ENCODE peak calls at places on chromosomes 2 and 18, in six cellular contexts. One of them, this sample, is unnamed.

GRCh38 chr2:23012499-23012898 is 372.5 kb upstream of the KLHL29 start:
- DNase-seq in dorsolateral prefrontal cortex: no peak
- DNase-seq in hepatocyte: no peak
- DNase-seq in HAP-1: no peak
- DNase-seq in adrenal gland: no peak
- DNase-seq in Panc1: no peak
- DNase-seq in this sample: no peak

GRCh38 chr2:119008108-119008507 is 66.1 kb downstream of the MARCO start:
- DNase-seq in HAP-1: no peak
- DNase-seq in Panc1: no peak
- DNase-seq in adrenal gland: no peak
- DNase-seq in hepatocyte: no peak
- DNase-seq in dorsolateral prefrontal cortex: no peak
- DNase-seq in this sample: no peak

GRCh38 chr2:714005-714741 is 37.0 kb upstream of the TMEM18 start:
- DNase-seq in Panc1: peak; percentile 52
- DNase-seq in HAP-1: peak; percentile 79
- DNase-seq in dorsolateral prefrontal cortex: peak; percentile 25
- DNase-seq in hepatocyte: peak; percentile 81
- DNase-seq in adrenal gland: peak; percentile 88
- DNase-seq in this sample: peak; percentile 45

GRCh38 chr2:205931388-205931787 is 154.6 kb downstream of the INO80D start:
- DNase-seq in Panc1: no peak
- DNase-seq in dorsolateral prefrontal cortex: no peak
- DNase-seq in hepatocyte: no peak
- DNase-seq in HAP-1: no peak
- DNase-seq in adrenal gland: no peak
- DNase-seq in this sample: no peak

GRCh38 chr2:129910446-129911362 is 68.8 kb upstream of the RAB6C start:
- DNase-seq in hepatocyte: no peak
- DNase-seq in HAP-1: no peak
- DNase-seq in dorsolateral prefrontal cortex: no peak
- DNase-seq in Panc1: no peak
- DNase-seq in adrenal gland: peak; percentile 33
- DNase-seq in this sample: no peak

GRCh38 chr2:38384344-38384743 is 7.3 kb upstream of the ATL2 start:
- DNase-seq in adrenal gland: no peak
- DNase-seq in HAP-1: no peak
- DNase-seq in Panc1: no peak
- DNase-seq in dorsolateral prefrontal cortex: no peak
- DNase-seq in hepatocyte: no peak
- DNase-seq in this sample: no peak

GRCh38 chr2:69278366-69278765 is 108.7 kb downstream of the GFPT1 start:
- DNase-seq in dorsolateral prefrontal cortex: no peak
- DNase-seq in HAP-1: no peak
- DNase-seq in adrenal gland: no peak
- DNase-seq in hepatocyte: no peak
- DNase-seq in Panc1: no peak
- DNase-seq in this sample: peak; percentile 30

GRCh38 chr2:129080715-129081472 is 762.2 kb upstream of the HS6ST1 start:
- DNase-seq in dorsolateral prefrontal cortex: no peak
- DNase-seq in adrenal gland: no peak
- DNase-seq in hepatocyte: no peak
- DNase-seq in HAP-1: no peak
- DNase-seq in Panc1: no peak
- DNase-seq in this sample: no peak

GRCh38 chr2:122150546-122150945 is 395.1 kb downstream of the TSN start:
- DNase-seq in Panc1: no peak
- DNase-seq in HAP-1: no peak
- DNase-seq in adrenal gland: no peak
- DNase-seq in hepatocyte: no peak
- DNase-seq in dorsolateral prefrontal cortex: no peak
- DNase-seq in this sample: no peak

GRCh38 chr18:394997-395383 is 105.5 kb downstream of the COLEC12 start:
- DNase-seq in HAP-1: no peak
- DNase-seq in adrenal gland: no peak
- DNase-seq in Panc1: no peak
- DNase-seq in dorsolateral prefrontal cortex: no peak
- DNase-seq in hepatocyte: peak; percentile 50
- DNase-seq in this sample: peak; percentile 46

GRCh38 chr18:395481-396250 is 104.8 kb downstream of the COLEC12 start:
- DNase-seq in dorsolateral prefrontal cortex: no peak
- DNase-seq in adrenal gland: no peak
- DNase-seq in Panc1: no peak
- DNase-seq in hepatocyte: peak; percentile 57
- DNase-seq in HAP-1: no peak
- DNase-seq in this sample: peak; percentile 77

GRCh38 chr18:392926-393325 is 107.6 kb downstream of the COLEC12 start:
- DNase-seq in Panc1: no peak
- DNase-seq in HAP-1: no peak
- DNase-seq in dorsolateral prefrontal cortex: no peak
- DNase-seq in adrenal gland: no peak
- DNase-seq in hepatocyte: no peak
- DNase-seq in this sample: no peak

GRCh38 chr18:394276-394996 is 106.1 kb downstream of the COLEC12 start:
- DNase-seq in Panc1: no peak
- DNase-seq in HAP-1: no peak
- DNase-seq in adrenal gland: no peak
- DNase-seq in hepatocyte: no peak
- DNase-seq in dorsolateral prefrontal cortex: no peak
- DNase-seq in this sample: no peak

DNA sequence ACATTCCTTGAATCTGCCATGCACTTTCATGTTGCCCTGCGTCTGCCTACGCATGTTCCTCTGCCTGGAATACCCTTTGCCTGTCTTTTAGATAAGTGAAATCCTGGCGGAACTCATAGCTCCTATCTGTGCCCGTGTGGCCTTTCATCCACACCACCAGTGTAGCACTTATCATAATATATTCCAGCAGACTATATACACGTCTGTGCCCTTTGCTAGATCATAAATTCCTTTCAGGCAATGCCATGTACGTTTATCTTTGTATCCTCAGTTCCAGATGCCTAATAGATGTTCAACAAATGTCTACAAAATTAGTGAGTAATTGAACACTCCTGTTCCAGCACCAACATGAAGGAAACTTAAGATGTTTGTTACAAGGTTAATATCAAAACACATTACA is 106.9 kb downstream of the COLEC12 start:
- DNase-seq in adrenal gland: no peak
- DNase-seq in hepatocyte: no peak
- DNase-seq in Panc1: no peak
- DNase-seq in dorsolateral prefrontal cortex: no peak
- DNase-seq in HAP-1: no peak
- DNase-seq in this sample: no peak
- H3K27me3 ChIP-seq in adrenal gland: no peaks in the 10 kb centered on the region
- H3K27me3 ChIP-seq in hepatocyte: no peaks in the 10 kb centered on the region
- H3K27me3 ChIP-seq in Panc1: peaks cover 4% of the 10 kb centered on the region
- H3K27me3 ChIP-seq in dorsolateral prefrontal cortex: no peaks in the 10 kb centered on the region
- H3K27me3 ChIP-seq in HAP-1: peaks cover 14% of the 10 kb centered on the region
- H3K27me3 ChIP-seq in this sample: no peaks in the 10 kb centered on the region

DNA sequence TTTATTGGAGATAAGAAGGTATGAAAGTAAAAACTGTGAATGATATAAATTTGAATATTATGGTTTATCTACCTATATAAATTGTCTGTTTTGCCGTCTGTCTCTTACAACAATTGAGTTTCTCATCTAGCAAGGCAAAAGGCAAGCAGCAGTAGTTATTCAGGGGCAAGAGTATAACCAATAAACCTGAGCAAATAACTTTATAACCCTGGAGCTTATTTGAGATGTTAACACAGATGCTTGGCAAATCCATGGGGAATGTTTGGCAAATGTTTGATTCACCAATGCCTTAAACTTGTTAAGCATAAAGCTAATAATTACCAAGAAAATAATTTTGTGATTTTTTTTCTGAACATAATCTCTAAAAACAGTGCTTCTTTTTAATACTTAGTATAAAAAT is 9.9 kb upstream of the EPHA4 start:
- DNase-seq in hepatocyte: no peak
- DNase-seq in Panc1: no peak
- DNase-seq in adrenal gland: no peak
- DNase-seq in HAP-1: no peak
- DNase-seq in dorsolateral prefrontal cortex: no peak
- DNase-seq in this sample: no peak
- H3K27me3 ChIP-seq in hepatocyte: peaks cover 17% of the 10 kb centered on the region
- H3K27me3 ChIP-seq in Panc1: peaks cover 5% of the 10 kb centered on the region
- H3K27me3 ChIP-seq in adrenal gland: peaks cover 28% of the 10 kb centered on the region
- H3K27me3 ChIP-seq in HAP-1: no peaks in the 10 kb centered on the region
- H3K27me3 ChIP-seq in dorsolateral prefrontal cortex: no peaks in the 10 kb centered on the region
- H3K27me3 ChIP-seq in this sample: no peaks in the 10 kb centered on the region

GRCh38 chr2:35462226-35462983 is 893.2 kb upstream of the CRIM1 start:
- DNase-seq in adrenal gland: no peak
- DNase-seq in dorsolateral prefrontal cortex: no peak
- DNase-seq in hepatocyte: no peak
- DNase-seq in HAP-1: no peak
- DNase-seq in Panc1: no peak
- DNase-seq in this sample: peak; percentile 27
- H3K27me3 ChIP-seq in adrenal gland: no peaks in the 10 kb centered on the region
- H3K27me3 ChIP-seq in dorsolateral prefrontal cortex: no peaks in the 10 kb centered on the region
- H3K27me3 ChIP-seq in hepatocyte: no peaks in the 10 kb centered on the region
- H3K27me3 ChIP-seq in HAP-1: no peaks in the 10 kb centered on the region
- H3K27me3 ChIP-seq in Panc1: no peaks in the 10 kb centered on the region
- H3K27me3 ChIP-seq in this sample: no peaks in the 10 kb centered on the region

GRCh38 chr2:45911503-45911902 is 260.0 kb downstream of the PRKCE start:
- DNase-seq in hepatocyte: peak; percentile 40
- DNase-seq in adrenal gland: no peak
- DNase-seq in Panc1: no peak
- DNase-seq in dorsolateral prefrontal cortex: no peak
- DNase-seq in HAP-1: no peak
- DNase-seq in this sample: no peak
- H3K27me3 ChIP-seq in hepatocyte: no peaks in the 10 kb centered on the region
- H3K27me3 ChIP-seq in adrenal gland: no peaks in the 10 kb centered on the region
- H3K27me3 ChIP-seq in Panc1: no peaks in the 10 kb centered on the region
- H3K27me3 ChIP-seq in dorsolateral prefrontal cortex: no peaks in the 10 kb centered on the region
- H3K27me3 ChIP-seq in HAP-1: no peaks in the 10 kb centered on the region
- H3K27me3 ChIP-seq in this sample: no peaks in the 10 kb centered on the region

GRCh38 chr18:13217466-13217961 is 1.0 kb upstream of the LDLRAD4 start:
- DNase-seq in Panc1: no peak
- DNase-seq in dorsolateral prefrontal cortex: peak; percentile 68
- DNase-seq in HAP-1: peak; percentile 35
- DNase-seq in adrenal gland: peak; percentile 83
- DNase-seq in hepatocyte: peak; percentile 71
- DNase-seq in this sample: no peak

GRCh38 chr18:13217971-13218375 is 587 bp upstream of the LDLRAD4 start:
- DNase-seq in Panc1: no peak
- DNase-seq in hepatocyte: no peak
- DNase-seq in adrenal gland: peak; percentile 63
- DNase-seq in dorsolateral prefrontal cortex: no peak
- DNase-seq in HAP-1: no peak
- DNase-seq in this sample: no peak

GRCh38 chr18:13216092-13216582 is 2.4 kb upstream of the LDLRAD4 start:
- DNase-seq in dorsolateral prefrontal cortex: peak; percentile 86
- DNase-seq in Panc1: peak; percentile 33
- DNase-seq in hepatocyte: peak; percentile 84
- DNase-seq in adrenal gland: peak; percentile 90
- DNase-seq in HAP-1: peak; percentile 49
- DNase-seq in this sample: peak; percentile 55

GRCh38 chr18:13218376-13219011 is at the start of gene LDLRAD4:
- DNase-seq in adrenal gland: peak; percentile 83
- DNase-seq in hepatocyte: peak; percentile 55
- DNase-seq in dorsolateral prefrontal cortex: no peak
- DNase-seq in Panc1: no peak
- DNase-seq in HAP-1: no peak
- DNase-seq in this sample: no peak

GRCh38 chr18:13216732-13217465 is 1.7 kb upstream of the LDLRAD4 start:
- DNase-seq in Panc1: no peak
- DNase-seq in HAP-1: peak; percentile 22
- DNase-seq in dorsolateral prefrontal cortex: peak; percentile 54
- DNase-seq in adrenal gland: peak; percentile 59
- DNase-seq in hepatocyte: peak; percentile 77
- DNase-seq in this sample: no peak
- H3K27me3 ChIP-seq in Panc1: peaks cover 33% of the 10 kb centered on the region
- H3K27me3 ChIP-seq in HAP-1: peaks cover 70% of the 10 kb centered on the region
- H3K27me3 ChIP-seq in dorsolateral prefrontal cortex: no peaks in the 10 kb centered on the region
- H3K27me3 ChIP-seq in adrenal gland: no peaks in the 10 kb centered on the region
- H3K27me3 ChIP-seq in hepatocyte: peaks cover 13% of the 10 kb centered on the region
- H3K27me3 ChIP-seq in this sample: peaks cover 61% of the 10 kb centered on the region

DNA sequence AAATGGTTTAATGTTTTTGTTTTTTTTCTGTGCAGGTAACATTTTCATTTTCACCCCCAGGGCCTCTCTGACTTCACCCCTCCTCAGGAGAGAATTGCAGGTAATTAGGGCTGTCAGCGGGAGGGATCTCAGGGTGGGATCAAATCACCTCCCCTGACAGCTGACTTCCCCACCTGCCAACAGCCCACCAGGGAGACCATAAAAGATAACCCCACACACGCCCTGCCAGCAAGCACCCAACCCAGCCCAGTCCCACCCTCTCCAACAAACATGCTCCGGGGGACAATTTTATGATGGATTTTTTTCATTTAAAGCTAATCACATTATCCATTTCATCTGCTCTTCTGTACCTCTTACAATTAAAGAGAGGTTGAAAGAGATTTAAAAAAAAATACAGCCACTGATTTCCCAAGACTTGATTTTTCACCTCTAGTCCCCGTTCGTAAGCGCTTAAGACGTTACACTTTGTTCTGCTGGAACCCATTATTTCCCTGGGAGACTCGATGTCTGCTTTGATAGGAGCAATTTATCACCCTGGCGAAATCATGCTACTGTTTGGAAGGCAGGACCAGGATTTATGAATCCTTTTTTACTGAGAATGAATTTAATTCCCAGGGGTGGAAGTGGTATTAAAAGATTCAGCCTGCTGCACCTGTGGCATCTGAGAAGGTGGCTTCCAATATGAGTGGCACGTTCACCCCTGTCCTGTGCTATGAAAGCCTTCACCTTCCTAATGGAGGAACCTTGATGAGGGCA is 232.9 kb upstream of the ID2 start:
- DNase-seq in dorsolateral prefrontal cortex: no peak
- DNase-seq in hepatocyte: no peak
- DNase-seq in HAP-1: no peak
- DNase-seq in adrenal gland: peak; percentile 18
- DNase-seq in Panc1: no peak
- DNase-seq in this sample: no peak
- H3K27me3 ChIP-seq in dorsolateral prefrontal cortex: no peaks in the 10 kb centered on the region
- H3K27me3 ChIP-seq in hepatocyte: no peaks in the 10 kb centered on the region
- H3K27me3 ChIP-seq in HAP-1: peaks cover 3% of the 10 kb centered on the region
- H3K27me3 ChIP-seq in adrenal gland: no peaks in the 10 kb centered on the region
- H3K27me3 ChIP-seq in Panc1: no peaks in the 10 kb centered on the region
- H3K27me3 ChIP-seq in this sample: no peaks in the 10 kb centered on the region

GRCh38 chr18:52874774-52875173 is 534.8 kb downstream of the DCC start:
- DNase-seq in adrenal gland: no peak
- DNase-seq in Panc1: no peak
- DNase-seq in dorsolateral prefrontal cortex: no peak
- DNase-seq in hepatocyte: no peak
- DNase-seq in HAP-1: no peak
- DNase-seq in this sample: no peak

GRCh38 chr18:52869942-52870907 is 530.2 kb downstream of the DCC start:
- DNase-seq in Panc1: no peak
- DNase-seq in dorsolateral prefrontal cortex: no peak
- DNase-seq in adrenal gland: no peak
- DNase-seq in HAP-1: no peak
- DNase-seq in hepatocyte: peak; percentile 9
- DNase-seq in this sample: no peak

GRCh38 chr18:52869349-52869923 is 529.4 kb downstream of the DCC start:
- DNase-seq in Panc1: no peak
- DNase-seq in hepatocyte: no peak
- DNase-seq in HAP-1: no peak
- DNase-seq in dorsolateral prefrontal cortex: no peak
- DNase-seq in adrenal gland: no peak
- DNase-seq in this sample: no peak
- H3K27me3 ChIP-seq in Panc1: no peaks in the 10 kb centered on the region
- H3K27me3 ChIP-seq in hepatocyte: no peaks in the 10 kb centered on the region
- H3K27me3 ChIP-seq in HAP-1: no peaks in the 10 kb centered on the region
- H3K27me3 ChIP-seq in dorsolateral prefrontal cortex: no peaks in the 10 kb centered on the region
- H3K27me3 ChIP-seq in adrenal gland: no peaks in the 10 kb centered on the region
- H3K27me3 ChIP-seq in this sample: no peaks in the 10 kb centered on the region